ENCODE peak calls at places on chromosomes 7 and 10, in four cellular contexts. J, T, S and Y are unnamed samples.

GRCh38 chr7:106793015-106793651 is 71.9 kb upstream of the PIK3CG start:
- DNase-seq in T (peak; percentile 61), S (peak; percentile 50), J (no peak), Y (no peak)

GRCh38 chr7:140857048-140857447 is 67.7 kb downstream of the BRAF start:
- DNase-seq in J (no peak), T (no peak), S (no peak), Y (no peak)

GRCh38 chr10:43403911-43404674 is 4.9 kb downstream of the HNRNPF start:
- DNase-seq in J (no peak), T (no peak), S (no peak), Y (no peak)

GRCh38 chr7:143399151-143399550 is 9.5 kb downstream of the EPHA1 start:
- DNase-seq in T (no peak), S (no peak), J (no peak), Y (no peak)

GRCh38 chr7:44218418-44219201 is 17.8 kb downstream of the YKT6 start:
- DNase-seq in S (peak; percentile 81), T (peak; percentile 76), J (no peak), Y (no peak)

GRCh38 chr10:70735161-70735560 is 50.0 kb downstream of the TBATA start:
- DNase-seq in T (no peak), S (no peak), J (no peak), Y (no peak)

GRCh38 chr7:158885624-158886023 is 29.3 kb downstream of the DYNC2I1 start:
- DNase-seq in T (peak; percentile 52), J (no peak), S (peak; percentile 66), Y (no peak)

GRCh38 chr10:3935933-3936359 is 150.9 kb upstream of the KLF6 start:
- DNase-seq in S (no peak), T (no peak), J (peak; percentile 79), Y (peak; percentile 78)

GRCh38 chr10:14519785-14520184 is 189.1 kb upstream of the FRMD4A start:
- DNase-seq in S (no peak), J (no peak), T (no peak), Y (no peak)

GRCh38 chr7:155214328-155214986 is 83.2 kb upstream of the INSIG1 start:
- DNase-seq in S (no peak), J (no peak), T (peak; percentile 49), Y (peak; percentile 73)

GRCh38 chr10:75407296-75407715 is 5.7 kb upstream of the ZNF503 start:
- DNase-seq in T (no peak), S (no peak), J (no peak), Y (peak; percentile 33)

GRCh38 chr10:132972986-132973902 is 30.9 kb upstream of the CFAP46 start:
- DNase-seq in J (no peak), S (peak; percentile 42), T (no peak), Y (no peak)

GRCh38 chr7:1253591-1254207 is 21.0 kb downstream of the UNCX start:
- DNase-seq in J (no peak), T (no peak), S (no peak), Y (no peak)

GRCh38 chr10:61320996-61321395 is 132.2 kb downstream of the TMEM26 start:
- DNase-seq in J (no peak), T (no peak), S (no peak), Y (no peak)

GRCh38 chr7:39098506-39098905 is 120.8 kb downstream of the POU6F2 start:
- DNase-seq in T (no peak), S (no peak), J (no peak), Y (no peak)

GRCh38 chr7:39099146-39099545 is 121.4 kb downstream of the POU6F2 start:
- DNase-seq in J (no peak), T (no peak), S (no peak), Y (no peak)

GRCh38 chr7:39091774-39092173 is 114.1 kb downstream of the POU6F2 start:
- DNase-seq in T (no peak), S (no peak), J (no peak), Y (no peak)

DNA sequence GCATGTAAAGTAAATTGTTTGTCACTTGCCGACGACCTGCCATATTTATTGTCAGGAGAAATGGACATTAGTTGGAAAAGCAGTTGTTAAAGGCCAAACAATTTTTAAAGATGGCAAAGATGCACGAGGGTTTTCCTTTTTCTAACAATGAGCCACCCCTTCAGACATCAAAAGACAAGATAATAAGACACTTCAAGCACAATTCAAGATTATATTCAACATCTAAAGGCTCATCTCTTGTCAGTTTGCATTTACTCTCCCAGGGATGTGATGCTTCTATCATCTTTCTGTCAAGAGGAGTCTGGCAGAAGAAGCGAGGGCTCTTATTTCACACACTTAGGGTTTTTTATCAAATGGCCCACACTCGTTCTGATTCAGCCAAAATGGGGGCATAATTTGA is 118.5 kb downstream of the POU6F2 start:
- DNase-seq in S (no peak), J (no peak), T (no peak), Y (no peak)
- TF ChIP-seq POLR2AphosphoS5 in S (no peak), J (no peak), T (no peak), Y (no peak)

GRCh38 chr10:128337860-128338378 is 211.7 kb upstream of the MKI67 start:
- DNase-seq in T (no peak), J (no peak), S (no peak), Y (peak; percentile 68)
- H3K4me3 ChIP-seq in T (no peak overlapping the region), J (no peak overlapping the region), S (no peak overlapping the region), Y (no peak overlapping the region)

GRCh38 chr7:4774804-4775280 is 581 bp upstream of the AP5Z1 start:
- DNase-seq in T (peak; percentile 50), S (peak; percentile 72), J (no peak), Y (no peak)

GRCh38 chr7:4772306-4772705 is 3.1 kb upstream of the AP5Z1 start:
- DNase-seq in S (no peak), T (no peak), J (no peak), Y (no peak)

GRCh38 chr7:4775281-4776159 is at the start of gene AP5Z1:
- DNase-seq in S (peak; percentile 100), T (peak; percentile 99), J (peak; percentile 96), Y (peak; percentile 96)

GRCh38 chr7:4776160-4776623 is 769 bp downstream of the AP5Z1 start:
- DNase-seq in T (no peak), J (no peak), S (no peak), Y (no peak)

GRCh38 chr7:4774007-4774406 is 1.4 kb upstream of the AP5Z1 start:
- DNase-seq in S (no peak), J (no peak), T (no peak), Y (no peak)
- H3K4me1 ChIP-seq in S (peaks cover 18% of the 10 kb centered on the region), J (peaks cover 30% of the 10 kb centered on the region), T (peaks cover 19% of the 10 kb centered on the region), Y (peaks cover 4% of the 10 kb centered on the region)

DNA sequence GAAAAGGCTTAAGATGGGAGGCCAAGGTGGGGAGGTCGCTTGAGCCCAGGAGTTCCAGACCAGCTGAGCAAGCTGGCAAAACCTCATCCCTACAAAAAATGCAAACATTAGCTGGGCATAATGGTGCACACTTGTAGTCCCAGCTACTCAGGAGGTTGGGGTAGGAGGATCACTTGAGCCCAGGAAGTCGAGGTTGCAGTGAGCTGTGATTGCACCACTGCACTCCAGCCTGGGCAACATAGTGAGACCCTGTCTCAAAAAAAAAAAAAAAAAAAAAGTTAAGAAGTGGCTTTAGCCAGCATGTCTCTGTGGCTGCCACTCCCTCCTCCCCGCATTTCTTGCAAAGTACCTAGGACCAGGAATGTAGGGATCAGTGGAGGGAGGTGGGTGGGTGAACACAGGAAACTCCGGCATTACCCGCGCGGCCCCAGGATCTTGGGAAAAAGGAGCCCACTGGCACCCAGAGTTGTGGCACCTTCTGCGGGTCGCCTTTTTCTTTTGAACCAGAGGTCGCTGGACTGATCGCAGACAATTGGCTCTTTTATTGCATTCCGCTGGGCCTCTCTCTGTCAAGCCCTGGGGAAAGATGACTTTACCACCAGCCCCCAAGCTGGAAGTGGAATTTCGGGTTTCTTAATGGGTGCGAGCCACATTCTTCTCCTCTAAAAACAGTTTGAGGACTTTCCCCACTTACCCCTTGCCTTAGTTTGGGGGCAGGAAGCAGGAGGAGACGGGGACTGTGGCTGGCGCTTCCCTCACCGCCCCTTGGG is 3.5 kb downstream of the VGF start:
- DNase-seq in J (no peak), S (no peak), T (no peak), Y (no peak)
- TF ChIP-seq POLR2AphosphoS5 in J (no peak), S (no peak), T (no peak), Y (no peak)